ENCODE peak calls at places on chromosome 16, in four cellular contexts. C is GM23248, A is neural progenitor cell, B is HCT116. M is an unnamed sample.

GRCh38 chr16:2299915-2300192 is 31.9 kb upstream of the RNPS1 start:
- DNase-seq in C (no peak), A (no peak), B (no peak), M (no peak)

GRCh38 chr16:86899757-86900156 is 321.4 kb downstream of the FOXL1 start:
- DNase-seq in C (peak; percentile 61), A (no peak), B (no peak), M (no peak)

GRCh38 chr16:69476920-69477418 is 52.5 kb downstream of the CYB5B start:
- DNase-seq in C (peak; percentile 84), A (no peak), B (peak; percentile 50), M (no peak)

GRCh38 chr16:8474576-8474975 is 115.7 kb downstream of the TMEM114 start:
- DNase-seq in C (no peak), A (no peak), B (no peak), M (no peak)

GRCh38 chr16:87416826-87417471 is 24.8 kb downstream of the MAP1LC3B start:
- DNase-seq in C (peak; percentile 75), A (peak; percentile 19), B (no peak), M (peak; percentile 36)

GRCh38 chr16:880471-881171 is 80.1 kb upstream of the GNG13 start:
- DNase-seq in C (no peak), A (no peak), B (no peak), M (no peak)

GRCh38 chr16:82192665-82193064 is 22.6 kb upstream of the MPHOSPH6 start:
- DNase-seq in C (peak; percentile 87), A (no peak), B (no peak), M (peak; percentile 26)

GRCh38 chr16:83330251-83330650 is 477.5 kb upstream of the HSBP1 start:
- DNase-seq in C (no peak), A (no peak), B (no peak), M (no peak)

GRCh38 chr16:87580855-87581261 is 21.4 kb upstream of the JPH3 start:
- DNase-seq in C (peak; percentile 91), A (no peak), B (no peak), M (no peak)

GRCh38 chr16:85607796-85608514 is 5.2 kb upstream of the GSE1 start:
- DNase-seq in C (no peak), A (no peak), B (no peak), M (peak; percentile 40)

GRCh38 chr16:23611936-23612335 is 15.8 kb upstream of the NDUFAB1 start:
- DNase-seq in C (no peak), A (no peak), B (no peak), M (no peak)

GRCh38 chr16:24876231-24876630 is 30.5 kb downstream of the SLC5A11 start:
- DNase-seq in C (no peak), A (no peak), B (no peak), M (no peak)

GRCh38 chr16:24869033-24869432 is 23.3 kb downstream of the SLC5A11 start:
- DNase-seq in C (no peak), A (no peak), B (no peak), M (no peak)

GRCh38 chr16:24875466-24875865 is 29.7 kb downstream of the SLC5A11 start:
- DNase-seq in C (no peak), A (no peak), B (no peak), M (no peak)

GRCh38 chr16:24871891-24872290 is 26.1 kb downstream of the SLC5A11 start:
- DNase-seq in C (no peak), A (no peak), B (no peak), M (no peak)

DNA sequence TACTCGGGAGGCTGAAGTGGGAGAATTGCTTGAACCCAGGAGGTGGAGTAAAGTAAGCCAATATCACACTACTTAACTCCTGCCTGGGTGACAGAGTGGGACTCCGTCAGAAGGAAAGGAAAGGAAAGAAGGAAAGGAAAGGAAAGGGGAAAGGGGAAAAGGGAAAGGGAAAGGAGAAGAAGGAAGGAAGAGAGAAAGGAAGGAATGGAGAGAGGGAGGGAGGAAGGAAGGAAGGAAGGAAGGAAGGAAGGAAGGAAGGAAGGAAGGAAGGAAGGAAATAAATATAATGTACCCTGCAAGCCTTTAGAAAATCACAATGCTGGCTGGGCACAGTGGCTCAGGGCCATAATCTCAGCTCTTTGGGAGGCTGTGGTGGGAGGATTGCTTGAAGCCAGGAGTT is 27.3 kb downstream of the SLC5A11 start:
- DNase-seq in C (no peak), A (no peak), B (no peak), M (no peak)
- H3K4me1 ChIP-seq in C (no peaks in the 10 kb centered on the region), A (no peaks in the 10 kb centered on the region), B (no peaks in the 10 kb centered on the region), M (no peaks in the 10 kb centered on the region)

GRCh38 chr16:19219836-19220235 is 51.8 kb downstream of the SYT17 start:
- DNase-seq in C (no peak), A (no peak), B (no peak), M (no peak)
- TF ChIP-seq EZH2phosphoT487 in C (no peak), A (no peak), B (no peak), M (no peak)

GRCh38 chr16:68083861-68084503 is 1.2 kb upstream of the NFATC3 start:
- DNase-seq in C (peak; percentile 49), A (peak; percentile 64), B (no peak), M (no peak)

GRCh38 chr16:68082596-68083238 is 2.5 kb upstream of the NFATC3 start:
- DNase-seq in C (no peak), A (no peak), B (no peak), M (no peak)

GRCh38 chr16:68081796-68082567 is 3.2 kb upstream of the NFATC3 start:
- DNase-seq in C (peak; percentile 14), A (no peak), B (no peak), M (no peak)

GRCh38 chr16:68084504-68085258 is 489 bp upstream of the NFATC3 start:
- DNase-seq in C (peak; percentile 81), A (peak; percentile 93), B (no peak), M (peak; percentile 93)

GRCh38 chr16:68083239-68083781 is 1.9 kb upstream of the NFATC3 start:
- DNase-seq in C (no peak), A (no peak), B (no peak), M (no peak)
- H3K4me1 ChIP-seq in C (peaks cover 18% of the 10 kb centered on the region), A (peaks cover 21% of the 10 kb centered on the region), B (peaks cover 7% of the 10 kb centered on the region), M (peaks cover 62% of the 10 kb centered on the region)

DNA sequence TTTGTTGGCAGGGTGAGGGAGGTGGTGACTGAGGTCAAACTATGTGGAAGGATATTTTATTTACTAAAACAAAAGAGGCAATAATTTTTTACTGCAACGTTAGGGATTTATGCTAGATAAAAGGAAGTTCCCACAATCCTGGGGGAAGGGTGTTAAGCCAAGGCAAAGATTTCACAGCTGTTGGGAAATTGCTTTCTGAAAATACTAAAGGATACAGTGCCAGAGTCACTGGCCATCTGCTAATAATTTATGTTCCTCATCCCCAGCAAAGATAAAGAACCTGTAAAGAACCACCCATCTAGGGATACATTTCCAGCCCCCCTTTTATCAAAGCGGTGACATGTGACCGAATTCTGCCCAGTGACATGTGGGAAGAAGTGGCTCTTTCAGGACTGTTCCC is 756.0 kb upstream of the RBFOX1 start:
- DNase-seq in C (no peak), A (no peak), B (no peak), M (no peak)
- TF ChIP-seq EZH2phosphoT487 in C (no peak), A (no peak), B (no peak), M (no peak)

GRCh38 chr16:51473091-51473490 is 322.0 kb upstream of the SALL1 start:
- DNase-seq in C (no peak), A (no peak), B (no peak), M (no peak)
- H3K4me1 ChIP-seq in C (no peaks in the 10 kb centered on the region), A (peaks cover 7% of the 10 kb centered on the region), B (no peaks in the 10 kb centered on the region), M (no peaks in the 10 kb centered on the region)

GRCh38 chr16:89871895-89872294 is 1.5 kb upstream of the TCF25 start:
- DNase-seq in C (no peak), A (no peak), B (no peak), M (no peak)

GRCh38 chr16:89873109-89873821 is at the start of gene TCF25:
- DNase-seq in C (peak; percentile 91), A (peak; percentile 96), B (peak; percentile 83), M (peak; percentile 93)

GRCh38 chr16:89867918-89868317 is 5.5 kb upstream of the TCF25 start:
- DNase-seq in C (peak; percentile 17), A (no peak), B (no peak), M (no peak)

GRCh38 chr16:89869911-89870310 is 3.5 kb upstream of the TCF25 start:
- DNase-seq in C (no peak), A (no peak), B (no peak), M (no peak)

DNA sequence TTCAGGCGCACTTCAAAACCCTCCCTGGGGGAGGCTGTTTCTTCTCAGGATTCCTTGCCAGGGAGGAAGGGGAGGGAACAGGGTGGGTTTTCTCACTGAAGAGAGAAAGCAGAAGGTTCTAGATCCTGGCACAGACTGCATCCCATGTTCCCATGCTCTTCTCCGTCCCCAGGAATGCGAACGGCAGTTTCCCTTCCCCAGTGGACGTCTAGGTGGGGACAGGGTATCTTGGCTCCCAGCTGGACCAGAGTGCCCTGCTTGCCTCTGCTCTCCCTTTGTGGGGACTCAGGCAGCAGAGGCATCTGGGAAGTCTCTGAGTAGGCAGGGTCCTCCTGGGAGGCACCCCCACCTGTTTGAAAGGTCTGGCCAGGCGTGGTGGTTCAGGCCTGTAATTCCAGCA is 3.0 kb upstream of the TCF25 start:
- DNase-seq in C (no peak), A (no peak), B (no peak), M (no peak)
- TF ChIP-seq EZH2phosphoT487 in C (no peak), A (no peak), B (no peak), M (no peak)

DNA sequence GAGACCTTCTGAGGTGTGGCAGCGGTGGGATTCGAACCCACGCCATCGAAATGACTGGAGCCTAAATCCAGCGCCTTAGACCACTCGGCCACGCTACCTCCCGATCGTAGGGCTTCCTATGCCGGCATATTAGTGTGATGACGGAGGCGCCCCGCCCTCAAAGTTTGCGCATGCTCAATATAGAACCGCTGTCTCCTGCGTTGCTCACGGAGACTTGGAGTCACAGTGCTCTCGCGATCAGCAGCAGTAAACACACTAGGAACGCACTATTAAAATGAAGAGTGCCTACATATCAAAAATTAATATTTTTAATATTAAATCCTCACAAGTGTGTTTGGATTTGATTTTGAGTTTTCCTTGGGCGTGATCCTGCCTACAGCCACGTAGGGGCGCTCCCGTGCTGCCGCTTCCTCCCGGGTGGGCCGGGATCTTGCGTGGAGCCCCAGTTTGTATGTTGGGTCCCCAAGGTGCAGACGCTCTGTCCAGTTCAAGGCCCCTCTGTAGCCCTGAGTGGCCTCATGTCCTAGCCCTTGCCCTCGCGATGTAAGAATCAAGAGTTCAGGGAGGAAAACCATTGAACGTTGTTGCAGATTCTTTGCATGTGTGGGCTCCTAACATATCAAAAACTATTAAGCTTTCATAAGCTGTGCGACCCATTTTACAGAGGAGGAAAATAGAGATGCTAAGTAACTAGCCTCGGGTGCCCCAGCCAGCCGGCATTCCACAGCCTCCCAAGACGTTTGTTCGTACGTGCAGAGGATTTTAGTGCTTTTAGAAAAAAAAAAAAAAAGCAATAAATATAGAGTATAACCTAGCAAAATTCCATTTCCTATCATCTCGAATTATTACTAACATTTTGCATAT is 10.2 kb upstream of the EEF2K start:
- DNase-seq in C (peak; percentile 91), A (peak; percentile 89), B (peak; percentile 72), M (peak; percentile 88)
- H3K4me1 ChIP-seq in C (peaks cover 34% of the 10 kb centered on the region), A (no peaks in the 10 kb centered on the region), B (peaks cover 24% of the 10 kb centered on the region), M (peaks cover 40% of the 10 kb centered on the region)

M was measured in OCI-LY7.